ENCODE peak calls at places on chromosomes 11 and 22, in ten cellular contexts. One of them, this sample, is unnamed.

GRCh38 chr11:11871991-11872401 is 30.2 kb downstream of the USP47 start:
- DNase-seq in tibial artery: no peak
- DNase-seq in ovary: no peak
- DNase-seq in uterus: no peak
- DNase-seq in endodermal cell: no peak
- DNase-seq in hepatocyte: no peak
- DNase-seq in psoas muscle: no peak
- DNase-seq in fibroblast of lung: no peak
- DNase-seq in sigmoid colon: no peak
- DNase-seq in body of pancreas: no peak
- DNase-seq in this sample: no peak

GRCh38 chr22:30212363-30212995 is 34.1 kb downstream of the LIF start:
- DNase-seq in endodermal cell: no peak
- DNase-seq in hepatocyte: peak; percentile 84
- DNase-seq in tibial artery: peak; percentile 79
- DNase-seq in ovary: peak; percentile 44
- DNase-seq in psoas muscle: peak; percentile 69
- DNase-seq in uterus: peak; percentile 58
- DNase-seq in body of pancreas: peak; percentile 68
- DNase-seq in fibroblast of lung: peak; percentile 97
- DNase-seq in sigmoid colon: peak; percentile 82
- DNase-seq in this sample: no peak

GRCh38 chr22:43008509-43008908 is 6.4 kb downstream of the PACSIN2 start:
- DNase-seq in uterus: no peak
- DNase-seq in hepatocyte: no peak
- DNase-seq in endodermal cell: no peak
- DNase-seq in fibroblast of lung: no peak
- DNase-seq in sigmoid colon: no peak
- DNase-seq in body of pancreas: no peak
- DNase-seq in ovary: no peak
- DNase-seq in tibial artery: peak; percentile 75
- DNase-seq in psoas muscle: peak; percentile 46
- DNase-seq in this sample: no peak

GRCh38 chr11:118587952-118588351 is 15.7 kb downstream of the ARCN1 start:
- DNase-seq in ovary: no peak
- DNase-seq in fibroblast of lung: no peak
- DNase-seq in uterus: no peak
- DNase-seq in psoas muscle: no peak
- DNase-seq in endodermal cell: no peak
- DNase-seq in sigmoid colon: no peak
- DNase-seq in body of pancreas: no peak
- DNase-seq in tibial artery: no peak
- DNase-seq in hepatocyte: no peak
- DNase-seq in this sample: no peak

GRCh38 chr11:10490032-10490397 is 35.0 kb downstream of the AMPD3 start:
- DNase-seq in uterus: peak; percentile 16
- DNase-seq in ovary: no peak
- DNase-seq in endodermal cell: peak; percentile 19
- DNase-seq in tibial artery: peak; percentile 60
- DNase-seq in hepatocyte: no peak
- DNase-seq in psoas muscle: no peak
- DNase-seq in sigmoid colon: no peak
- DNase-seq in body of pancreas: no peak
- DNase-seq in fibroblast of lung: no peak
- DNase-seq in this sample: no peak

GRCh38 chr11:102005306-102005705 is 41.9 kb upstream of the CFAP300 start:
- DNase-seq in endodermal cell: no peak
- DNase-seq in uterus: no peak
- DNase-seq in fibroblast of lung: no peak
- DNase-seq in hepatocyte: no peak
- DNase-seq in body of pancreas: no peak
- DNase-seq in tibial artery: no peak
- DNase-seq in sigmoid colon: no peak
- DNase-seq in ovary: no peak
- DNase-seq in psoas muscle: no peak
- DNase-seq in this sample: no peak

GRCh38 chr22:22009661-22010060 is 27.1 kb upstream of the TOP3B start:
- DNase-seq in body of pancreas: no peak
- DNase-seq in uterus: no peak
- DNase-seq in hepatocyte: no peak
- DNase-seq in endodermal cell: no peak
- DNase-seq in sigmoid colon: no peak
- DNase-seq in fibroblast of lung: no peak
- DNase-seq in ovary: no peak
- DNase-seq in tibial artery: no peak
- DNase-seq in psoas muscle: no peak
- DNase-seq in this sample: no peak

GRCh38 chr11:47047972-47048371 is 111.4 kb downstream of the CSTPP1 start:
- DNase-seq in uterus: no peak
- DNase-seq in hepatocyte: no peak
- DNase-seq in sigmoid colon: no peak
- DNase-seq in body of pancreas: no peak
- DNase-seq in fibroblast of lung: no peak
- DNase-seq in ovary: no peak
- DNase-seq in psoas muscle: no peak
- DNase-seq in tibial artery: no peak
- DNase-seq in endodermal cell: no peak
- DNase-seq in this sample: no peak

GRCh38 chr22:37549704-37550059 is 10.6 kb upstream of the CDC42EP1 start:
- DNase-seq in uterus: peak; percentile 70
- DNase-seq in psoas muscle: peak; percentile 50
- DNase-seq in hepatocyte: peak; percentile 64
- DNase-seq in tibial artery: peak; percentile 90
- DNase-seq in endodermal cell: peak; percentile 87
- DNase-seq in sigmoid colon: no peak
- DNase-seq in ovary: no peak
- DNase-seq in fibroblast of lung: peak; percentile 74
- DNase-seq in body of pancreas: peak; percentile 86
- DNase-seq in this sample: peak; percentile 79

GRCh38 chr11:13016415-13016814 is 7.3 kb downstream of the RASSF10 start:
- DNase-seq in endodermal cell: no peak
- DNase-seq in ovary: no peak
- DNase-seq in sigmoid colon: no peak
- DNase-seq in psoas muscle: no peak
- DNase-seq in hepatocyte: no peak
- DNase-seq in body of pancreas: no peak
- DNase-seq in tibial artery: no peak
- DNase-seq in fibroblast of lung: no peak
- DNase-seq in uterus: no peak
- DNase-seq in this sample: no peak

GRCh38 chr11:76796511-76797203 is 13.5 kb downstream of the TSKU start:
- DNase-seq in sigmoid colon: peak; percentile 49
- DNase-seq in ovary: no peak
- DNase-seq in endodermal cell: peak; percentile 43
- DNase-seq in fibroblast of lung: no peak
- DNase-seq in hepatocyte: no peak
- DNase-seq in uterus: no peak
- DNase-seq in psoas muscle: no peak
- DNase-seq in body of pancreas: no peak
- DNase-seq in tibial artery: no peak
- DNase-seq in this sample: no peak

GRCh38 chr11:50412832-50413231 is 380.2 kb downstream of the OR4C45 start:
- DNase-seq in hepatocyte: no peak
- DNase-seq in tibial artery: no peak
- DNase-seq in sigmoid colon: no peak
- DNase-seq in uterus: no peak
- DNase-seq in ovary: no peak
- DNase-seq in body of pancreas: no peak
- DNase-seq in endodermal cell: no peak
- DNase-seq in fibroblast of lung: no peak
- DNase-seq in psoas muscle: no peak
- DNase-seq in this sample: no peak

GRCh38 chr22:36977947-36978660 is 41.1 kb downstream of the TST start:
- DNase-seq in sigmoid colon: peak; percentile 96
- DNase-seq in endodermal cell: peak; percentile 96
- DNase-seq in body of pancreas: peak; percentile 91
- DNase-seq in fibroblast of lung: peak; percentile 71
- DNase-seq in tibial artery: peak; percentile 92
- DNase-seq in psoas muscle: peak; percentile 90
- DNase-seq in uterus: peak; percentile 91
- DNase-seq in ovary: peak; percentile 87
- DNase-seq in hepatocyte: peak; percentile 95
- DNase-seq in this sample: peak; percentile 93

GRCh38 chr11:117950320-117950719 is 21.1 kb upstream of the TMPRSS13 start:
- DNase-seq in ovary: no peak
- DNase-seq in uterus: no peak
- DNase-seq in tibial artery: no peak
- DNase-seq in fibroblast of lung: no peak
- DNase-seq in sigmoid colon: no peak
- DNase-seq in psoas muscle: no peak
- DNase-seq in body of pancreas: no peak
- DNase-seq in endodermal cell: peak; percentile 48
- DNase-seq in hepatocyte: no peak
- DNase-seq in this sample: peak; percentile 27

GRCh38 chr11:122755409-122755808 is 82.9 kb upstream of the CRTAM start:
- DNase-seq in sigmoid colon: no peak
- DNase-seq in psoas muscle: no peak
- DNase-seq in endodermal cell: peak; percentile 67
- DNase-seq in ovary: no peak
- DNase-seq in tibial artery: no peak
- DNase-seq in hepatocyte: peak; percentile 30
- DNase-seq in body of pancreas: no peak
- DNase-seq in uterus: no peak
- DNase-seq in fibroblast of lung: peak; percentile 48
- DNase-seq in this sample: peak; percentile 62

GRCh38 chr11:122754028-122754427 is 84.3 kb upstream of the CRTAM start:
- DNase-seq in tibial artery: no peak
- DNase-seq in hepatocyte: no peak
- DNase-seq in uterus: no peak
- DNase-seq in body of pancreas: no peak
- DNase-seq in endodermal cell: no peak
- DNase-seq in psoas muscle: no peak
- DNase-seq in sigmoid colon: no peak
- DNase-seq in fibroblast of lung: no peak
- DNase-seq in ovary: no peak
- DNase-seq in this sample: no peak

GRCh38 chr11:122755941-122756340 is 82.4 kb upstream of the CRTAM start:
- DNase-seq in endodermal cell: no peak
- DNase-seq in body of pancreas: no peak
- DNase-seq in hepatocyte: no peak
- DNase-seq in ovary: no peak
- DNase-seq in tibial artery: no peak
- DNase-seq in fibroblast of lung: no peak
- DNase-seq in psoas muscle: no peak
- DNase-seq in uterus: no peak
- DNase-seq in sigmoid colon: no peak
- DNase-seq in this sample: no peak

GRCh38 chr11:122756417-122756816 is 81.9 kb upstream of the CRTAM start:
- DNase-seq in endodermal cell: no peak
- DNase-seq in hepatocyte: no peak
- DNase-seq in ovary: no peak
- DNase-seq in sigmoid colon: peak; percentile 69
- DNase-seq in tibial artery: no peak
- DNase-seq in uterus: no peak
- DNase-seq in fibroblast of lung: no peak
- DNase-seq in psoas muscle: peak; percentile 29
- DNase-seq in body of pancreas: no peak
- DNase-seq in this sample: no peak

GRCh38 chr11:122754553-122755322 is 83.6 kb upstream of the CRTAM start:
- DNase-seq in sigmoid colon: peak; percentile 27
- DNase-seq in fibroblast of lung: no peak
- DNase-seq in body of pancreas: no peak
- DNase-seq in psoas muscle: no peak
- DNase-seq in ovary: no peak
- DNase-seq in endodermal cell: peak; percentile 78
- DNase-seq in hepatocyte: no peak
- DNase-seq in uterus: no peak
- DNase-seq in tibial artery: no peak
- DNase-seq in this sample: peak; percentile 41
- H3K27ac ChIP-seq in sigmoid colon: no peak overlapping the region
- H3K27ac ChIP-seq in fibroblast of lung: no peak overlapping the region
- H3K27ac ChIP-seq in body of pancreas: no peak overlapping the region
- H3K27ac ChIP-seq in psoas muscle: no peak overlapping the region
- H3K27ac ChIP-seq in ovary: no peak overlapping the region
- H3K27ac ChIP-seq in endodermal cell: no peak overlapping the region
- H3K27ac ChIP-seq in hepatocyte: no peak overlapping the region
- H3K27ac ChIP-seq in uterus: no peak overlapping the region
- H3K27ac ChIP-seq in tibial artery: no peak overlapping the region
- H3K27ac ChIP-seq in this sample: no peak overlapping the region

GRCh38 chr11:68690671-68691401 is 6.5 kb downstream of the GAL start:
- DNase-seq in psoas muscle: no peak
- DNase-seq in uterus: no peak
- DNase-seq in ovary: no peak
- DNase-seq in body of pancreas: no peak
- DNase-seq in fibroblast of lung: no peak
- DNase-seq in sigmoid colon: peak; percentile 33
- DNase-seq in tibial artery: no peak
- DNase-seq in endodermal cell: peak; percentile 45
- DNase-seq in hepatocyte: no peak
- DNase-seq in this sample: no peak
- TF ChIP-seq CTCF in psoas muscle: no peak
- TF ChIP-seq CTCF in uterus: no peak
- TF ChIP-seq CTCF in ovary: no peak
- TF ChIP-seq CTCF in body of pancreas: no peak
- TF ChIP-seq CTCF in fibroblast of lung: peak; percentile 19
- TF ChIP-seq CTCF in sigmoid colon: no peak
- TF ChIP-seq CTCF in tibial artery: no peak
- TF ChIP-seq CTCF in endodermal cell: peak; percentile 47
- TF ChIP-seq CTCF in hepatocyte: no peak
- TF ChIP-seq CTCF in this sample: no peak

GRCh38 chr11:64362339-64362738 is 3.4 kb downstream of the RPS6KA4 start:
- DNase-seq in ovary: no peak
- DNase-seq in psoas muscle: no peak
- DNase-seq in fibroblast of lung: no peak
- DNase-seq in hepatocyte: no peak
- DNase-seq in uterus: no peak
- DNase-seq in endodermal cell: no peak
- DNase-seq in body of pancreas: no peak
- DNase-seq in sigmoid colon: no peak
- DNase-seq in tibial artery: no peak
- DNase-seq in this sample: no peak
- H3K36me3 ChIP-seq in ovary: no peaks in the 10 kb centered on the region
- H3K36me3 ChIP-seq in psoas muscle: peaks cover 4% of the 10 kb centered on the region
- H3K36me3 ChIP-seq in fibroblast of lung: peaks cover 18% of the 10 kb centered on the region
- H3K36me3 ChIP-seq in hepatocyte: no peaks in the 10 kb centered on the region
- H3K36me3 ChIP-seq in uterus: no peaks in the 10 kb centered on the region
- H3K36me3 ChIP-seq in endodermal cell: peaks cover 46% of the 10 kb centered on the region
- H3K36me3 ChIP-seq in body of pancreas: peaks cover 17% of the 10 kb centered on the region
- H3K36me3 ChIP-seq in sigmoid colon: peaks cover 16% of the 10 kb centered on the region
- H3K36me3 ChIP-seq in tibial artery: peaks cover 62% of the 10 kb centered on the region
- H3K36me3 ChIP-seq in this sample: peaks cover 19% of the 10 kb centered on the region

DNA sequence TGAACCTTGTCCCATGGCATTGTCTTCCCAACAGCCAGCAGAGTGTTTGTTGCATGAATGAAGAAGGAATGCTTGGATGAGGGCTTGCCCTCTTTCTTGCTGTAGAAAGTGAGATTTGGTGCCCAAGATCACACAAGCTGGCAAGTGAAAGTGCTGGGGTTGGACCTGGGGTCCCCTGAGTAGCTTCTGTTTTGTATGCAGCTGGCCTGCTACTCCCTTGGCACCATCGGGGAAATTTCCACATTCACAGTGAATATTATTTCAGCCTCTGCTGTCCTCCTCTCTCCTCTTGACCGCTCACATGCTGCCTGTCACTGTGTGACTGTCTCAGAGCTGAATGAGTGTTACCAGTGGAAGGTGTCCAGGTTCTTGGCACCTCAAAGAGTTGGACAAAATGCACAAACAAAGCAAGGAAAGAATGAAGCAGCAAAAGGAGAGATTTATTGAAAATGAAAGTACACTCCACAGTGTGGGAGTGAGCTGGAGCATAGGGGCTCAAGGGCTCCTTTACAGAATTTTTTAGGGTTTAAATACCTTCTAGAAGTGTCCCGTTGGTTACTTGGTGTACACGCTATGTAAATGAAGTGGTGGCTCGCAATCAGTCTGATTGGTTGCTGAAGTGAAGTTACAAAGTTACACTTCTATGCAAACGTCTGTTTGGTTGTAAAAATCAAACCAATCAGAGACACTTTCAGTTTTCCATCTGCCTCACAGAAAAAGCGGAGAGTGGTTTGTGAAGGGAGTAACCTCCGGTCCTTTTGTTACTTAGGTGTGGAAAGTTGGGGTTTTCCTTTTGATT is 87.4 kb downstream of the DEPDC5 start:
- DNase-seq in hepatocyte: no peak
- DNase-seq in fibroblast of lung: no peak
- DNase-seq in psoas muscle: no peak
- DNase-seq in ovary: no peak
- DNase-seq in body of pancreas: no peak
- DNase-seq in tibial artery: no peak
- DNase-seq in endodermal cell: no peak
- DNase-seq in sigmoid colon: no peak
- DNase-seq in uterus: no peak
- DNase-seq in this sample: no peak
- H3K27ac ChIP-seq in hepatocyte: no peak overlapping the region
- H3K27ac ChIP-seq in fibroblast of lung: no peak overlapping the region
- H3K27ac ChIP-seq in psoas muscle: no peak overlapping the region
- H3K27ac ChIP-seq in ovary: peak overlapping the region; percentile 44
- H3K27ac ChIP-seq in body of pancreas: no peak overlapping the region
- H3K27ac ChIP-seq in tibial artery: no peak overlapping the region
- H3K27ac ChIP-seq in endodermal cell: no peak overlapping the region
- H3K27ac ChIP-seq in sigmoid colon: peak overlapping the region; percentile 33
- H3K27ac ChIP-seq in uterus: peak overlapping the region; percentile 65
- H3K27ac ChIP-seq in this sample: no peak overlapping the region

This sample was measured in cardiac muscle cell.